ENCODE peak calls at places on chromosome 1, in four cellular contexts. N, T, P and F are unnamed samples.

GRCh38 chr1:228066891-228067654 is 15.4 kb upstream of the ARF1 start:
- DNase-seq in N (no peak), T (no peak), P (no peak), F (no peak)

GRCh38 chr1:46580140-46580903 is 23.7 kb downstream of the MKNK1 start:
- DNase-seq in N (no peak), T (no peak), P (peak), F (no peak)

GRCh38 chr1:187816646-187817045 is 987.9 kb downstream of the PLA2G4A start:
- DNase-seq in N (no peak), T (no peak), P (no peak), F (no peak)

GRCh38 chr1:169295846-169296245 is 71.8 kb downstream of the NME7 start:
- DNase-seq in N (no peak), T (no peak), P (no peak), F (no peak)

GRCh38 chr1:33361553-33362262 is 40.8 kb upstream of the A3GALT2 start:
- DNase-seq in N (no peak), T (no peak), P (no peak), F (no peak)

GRCh38 chr1:10068605-10069294 is 36.0 kb downstream of the UBE4B start:
- DNase-seq in N (no peak), T (no peak), P (no peak), F (no peak)

GRCh38 chr1:19665456-19666138 is 922 bp downstream of the HTR6 start:
- DNase-seq in N (no peak), T (no peak), P (no peak), F (no peak)

GRCh38 chr1:70168283-70168682 is 37.1 kb downstream of the LRRC40 start:
- DNase-seq in N (no peak), T (no peak), P (no peak), F (no peak)

GRCh38 chr1:1435911-1436633 is 582 bp downstream of the VWA1 start:
- DNase-seq in N (no peak), T (no peak), P (no peak), F (no peak)